ENCODE peak calls at places on chromosomes 7 and 10, in five cellular contexts. One of them, this sample, is unnamed. For H3K9me3, the result is how much of the 10 kb centered on the place peaks cover.

GRCh38 chr10:103451091-103451801 is 924 bp downstream of the CALHM2 start:
- DNase-seq in pancreas: no peak
- DNase-seq in ovary: peak
- DNase-seq in uterus: peak
- DNase-seq in hepatocyte: no peak
- DNase-seq in this sample: peak

GRCh38 chr7:32586291-32587221 is 91.3 kb downstream of the AVL9 start:
- DNase-seq in hepatocyte: no peak
- DNase-seq in ovary: no peak
- DNase-seq in pancreas: no peak
- DNase-seq in uterus: peak
- DNase-seq in this sample: no peak

GRCh38 chr10:23079700-23080099 is 15.7 kb upstream of the MSRB2 start:
- DNase-seq in ovary: no peak
- DNase-seq in uterus: no peak
- DNase-seq in hepatocyte: no peak
- DNase-seq in pancreas: no peak
- DNase-seq in this sample: no peak

GRCh38 chr7:91182819-91183405 is 81.3 kb upstream of the FZD1 start:
- DNase-seq in hepatocyte: no peak
- DNase-seq in ovary: no peak
- DNase-seq in uterus: no peak
- DNase-seq in pancreas: no peak
- DNase-seq in this sample: no peak

GRCh38 chr10:97827778-97828291 is 21.8 kb upstream of the GOLGA7B start:
- DNase-seq in pancreas: no peak
- DNase-seq in hepatocyte: no peak
- DNase-seq in uterus: no peak
- DNase-seq in ovary: no peak
- DNase-seq in this sample: no peak

GRCh38 chr7:77759294-77759889 is 38.8 kb downstream of the TMEM60 start:
- DNase-seq in hepatocyte: peak
- DNase-seq in ovary: peak
- DNase-seq in pancreas: no peak
- DNase-seq in uterus: peak
- DNase-seq in this sample: peak

GRCh38 chr10:124229516-124230051 is 136.2 kb upstream of the CHST15 start:
- DNase-seq in hepatocyte: no peak
- DNase-seq in pancreas: no peak
- DNase-seq in uterus: no peak
- DNase-seq in ovary: no peak
- DNase-seq in this sample: no peak

GRCh38 chr10:121240011-121240410 is 358.2 kb downstream of the FGFR2 start:
- DNase-seq in hepatocyte: peak
- DNase-seq in pancreas: no peak
- DNase-seq in uterus: no peak
- DNase-seq in ovary: no peak
- DNase-seq in this sample: peak

GRCh38 chr10:52322323-52322722 is 8.2 kb downstream of the DKK1 start:
- DNase-seq in uterus: no peak
- DNase-seq in pancreas: no peak
- DNase-seq in hepatocyte: no peak
- DNase-seq in ovary: no peak
- DNase-seq in this sample: no peak

GRCh38 chr7:96089511-96089910 is 232.4 kb downstream of the SLC25A13 start:
- DNase-seq in uterus: no peak
- DNase-seq in pancreas: no peak
- DNase-seq in ovary: no peak
- DNase-seq in hepatocyte: no peak
- DNase-seq in this sample: no peak

GRCh38 chr10:75234683-75235374 is 928 bp downstream of the COMTD1 start:
- DNase-seq in hepatocyte: peak
- DNase-seq in uterus: no peak
- DNase-seq in ovary: no peak
- DNase-seq in pancreas: peak
- DNase-seq in this sample: no peak

GRCh38 chr7:50466815-50467569 is 16.8 kb upstream of the FIGNL1 start:
- DNase-seq in uterus: no peak
- DNase-seq in ovary: no peak
- DNase-seq in hepatocyte: no peak
- DNase-seq in pancreas: no peak
- DNase-seq in this sample: no peak

GRCh38 chr7:29610031-29610490 is 46.4 kb downstream of the PRR15 start:
- DNase-seq in uterus: no peak
- DNase-seq in hepatocyte: no peak
- DNase-seq in pancreas: no peak
- DNase-seq in ovary: no peak
- DNase-seq in this sample: no peak

GRCh38 chr10:115005771-115006170 is 67.8 kb downstream of the TRUB1 start:
- DNase-seq in ovary: no peak
- DNase-seq in uterus: no peak
- DNase-seq in pancreas: no peak
- DNase-seq in hepatocyte: no peak
- DNase-seq in this sample: no peak

GRCh38 chr10:93435621-93436385 is 46.3 kb downstream of the MYOF start:
- DNase-seq in uterus: no peak
- DNase-seq in ovary: no peak
- DNase-seq in pancreas: no peak
- DNase-seq in hepatocyte: peak
- DNase-seq in this sample: no peak

GRCh38 chr7:45456105-45456504 is 118.1 kb upstream of the ADCY1 start:
- DNase-seq in uterus: no peak
- DNase-seq in hepatocyte: no peak
- DNase-seq in ovary: no peak
- DNase-seq in pancreas: no peak
- DNase-seq in this sample: no peak

GRCh38 chr10:89414879-89415821 is 782 bp downstream of the IFIT5 start:
- DNase-seq in ovary: peak
- DNase-seq in hepatocyte: peak
- DNase-seq in uterus: peak
- DNase-seq in pancreas: peak
- DNase-seq in this sample: peak

GRCh38 chr10:111593578-111593977 is 516.7 kb downstream of the ADRA2A start:
- DNase-seq in ovary: no peak
- DNase-seq in uterus: no peak
- DNase-seq in hepatocyte: no peak
- DNase-seq in pancreas: no peak
- DNase-seq in this sample: no peak

GRCh38 chr7:55056577-55057480 is 38.0 kb downstream of the EGFR start:
- DNase-seq in ovary: no peak
- DNase-seq in pancreas: no peak
- DNase-seq in uterus: no peak
- DNase-seq in hepatocyte: no peak
- DNase-seq in this sample: no peak

GRCh38 chr10:69075431-69075830 is 12.5 kb upstream of the SRGN start:
- DNase-seq in hepatocyte: no peak
- DNase-seq in uterus: no peak
- DNase-seq in pancreas: no peak
- DNase-seq in ovary: no peak
- DNase-seq in this sample: no peak

GRCh38 chr7:114944742-114945625 is 23.1 kb downstream of the MDFIC start:
- DNase-seq in pancreas: no peak
- DNase-seq in ovary: peak
- DNase-seq in hepatocyte: peak
- DNase-seq in uterus: peak
- DNase-seq in this sample: peak

GRCh38 chr10:64086083-64086772 is 565.0 kb downstream of the REEP3 start:
- DNase-seq in pancreas: no peak
- DNase-seq in ovary: no peak
- DNase-seq in hepatocyte: no peak
- DNase-seq in uterus: no peak
- DNase-seq in this sample: no peak

GRCh38 chr10:28796606-28797512 is 119.5 kb downstream of the BAMBI start:
- DNase-seq in pancreas: no peak
- DNase-seq in hepatocyte: peak
- DNase-seq in ovary: peak
- DNase-seq in uterus: peak
- DNase-seq in this sample: no peak

GRCh38 chr10:23702977-23703414 is 264.1 kb downstream of the OTUD1 start:
- DNase-seq in hepatocyte: peak
- DNase-seq in pancreas: peak
- DNase-seq in ovary: peak
- DNase-seq in uterus: peak
- DNase-seq in this sample: peak

GRCh38 chr10:123428302-123428701 is 237.9 kb upstream of the GPR26 start:
- DNase-seq in uterus: no peak
- DNase-seq in hepatocyte: peak
- DNase-seq in pancreas: no peak
- DNase-seq in ovary: no peak
- DNase-seq in this sample: no peak

GRCh38 chr10:61701055-61701705 is 38.5 kb downstream of the CABCOCO1 start:
- DNase-seq in pancreas: no peak
- DNase-seq in uterus: no peak
- DNase-seq in hepatocyte: no peak
- DNase-seq in ovary: no peak
- DNase-seq in this sample: no peak

GRCh38 chr10:131660427-131660826 is 240.4 kb upstream of the PPP2R2D start:
- DNase-seq in pancreas: no peak
- DNase-seq in uterus: no peak
- DNase-seq in ovary: no peak
- DNase-seq in hepatocyte: no peak
- DNase-seq in this sample: no peak

GRCh38 chr7:88321694-88322093 is 15.0 kb upstream of the STEAP4 start:
- DNase-seq in pancreas: no peak
- DNase-seq in uterus: no peak
- DNase-seq in hepatocyte: no peak
- DNase-seq in ovary: no peak
- DNase-seq in this sample: no peak

GRCh38 chr7:133186060-133186459 is 66.8 kb upstream of the EXOC4 start:
- DNase-seq in pancreas: no peak
- DNase-seq in ovary: no peak
- DNase-seq in hepatocyte: no peak
- DNase-seq in uterus: no peak
- DNase-seq in this sample: no peak

GRCh38 chr7:32347244-32347828 is 142.8 kb downstream of the LSM5 start:
- DNase-seq in uterus: no peak
- DNase-seq in hepatocyte: peak
- DNase-seq in pancreas: no peak
- DNase-seq in ovary: no peak
- DNase-seq in this sample: peak

GRCh38 chr7:132750530-132751281 is 174.4 kb upstream of the PLXNA4 start:
- DNase-seq in hepatocyte: peak
- DNase-seq in ovary: no peak
- DNase-seq in pancreas: no peak
- DNase-seq in uterus: no peak
- DNase-seq in this sample: no peak

GRCh38 chr7:69540275-69540674 is 58.0 kb upstream of the AUTS2 start:
- DNase-seq in uterus: no peak
- DNase-seq in pancreas: no peak
- DNase-seq in hepatocyte: no peak
- DNase-seq in ovary: no peak
- DNase-seq in this sample: no peak
- H3K9me3 ChIP-seq in uterus: under half
- H3K9me3 ChIP-seq in pancreas: under half
- H3K9me3 ChIP-seq in hepatocyte: under half
- H3K9me3 ChIP-seq in ovary: under half
- H3K9me3 ChIP-seq in this sample: under half

GRCh38 chr10:106481598-106481997 is 682.9 kb downstream of the SORCS1 start:
- DNase-seq in uterus: no peak
- DNase-seq in hepatocyte: no peak
- DNase-seq in pancreas: no peak
- DNase-seq in ovary: no peak
- DNase-seq in this sample: no peak
- H3K9me3 ChIP-seq in uterus: under half
- H3K9me3 ChIP-seq in hepatocyte: under half
- H3K9me3 ChIP-seq in pancreas: under half
- H3K9me3 ChIP-seq in ovary: under half
- H3K9me3 ChIP-seq in this sample: under half

GRCh38 chr10:1230138-1230537 is 174.0 kb downstream of the WDR37 start:
- DNase-seq in hepatocyte: no peak
- DNase-seq in uterus: no peak
- DNase-seq in ovary: no peak
- DNase-seq in pancreas: no peak
- DNase-seq in this sample: no peak

GRCh38 chr10:1229574-1229973 is 173.4 kb downstream of the WDR37 start:
- DNase-seq in pancreas: no peak
- DNase-seq in uterus: no peak
- DNase-seq in hepatocyte: no peak
- DNase-seq in ovary: no peak
- DNase-seq in this sample: no peak

GRCh38 chr10:1228463-1228975 is 172.3 kb downstream of the WDR37 start:
- DNase-seq in uterus: no peak
- DNase-seq in hepatocyte: no peak
- DNase-seq in ovary: no peak
- DNase-seq in pancreas: peak
- DNase-seq in this sample: no peak

GRCh38 chr10:1227505-1228402 is 171.6 kb downstream of the WDR37 start:
- DNase-seq in uterus: no peak
- DNase-seq in ovary: no peak
- DNase-seq in pancreas: no peak
- DNase-seq in hepatocyte: no peak
- DNase-seq in this sample: no peak

DNA sequence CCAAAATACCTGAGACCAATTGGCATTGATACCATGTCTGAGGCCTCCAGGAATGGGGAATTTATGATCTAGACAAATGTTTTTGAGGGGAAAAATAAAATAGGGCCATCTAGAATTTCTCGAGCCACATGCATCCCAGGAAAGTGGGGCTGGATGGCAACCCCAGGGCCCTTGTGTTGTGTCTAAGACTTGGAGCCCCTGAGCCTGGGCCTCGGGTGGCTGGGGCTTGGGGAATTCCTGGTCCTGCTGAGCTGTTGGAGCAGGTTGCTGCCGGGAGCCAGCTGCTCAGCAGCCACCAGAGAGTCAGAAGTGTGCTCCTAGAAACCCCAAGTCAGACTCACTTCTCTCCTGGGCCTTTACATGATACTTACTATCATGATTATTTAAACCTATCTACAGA is 172.9 kb downstream of the WDR37 start:
- DNase-seq in uterus: no peak
- DNase-seq in pancreas: no peak
- DNase-seq in hepatocyte: no peak
- DNase-seq in ovary: no peak
- DNase-seq in this sample: no peak
- H3K9me3 ChIP-seq in uterus: under half
- H3K9me3 ChIP-seq in pancreas: under half
- H3K9me3 ChIP-seq in hepatocyte: under half
- H3K9me3 ChIP-seq in ovary: under half
- H3K9me3 ChIP-seq in this sample: under half

GRCh38 chr10:42519761-42520460 is 118.5 kb downstream of the ZNF33B start:
- DNase-seq in hepatocyte: no peak
- DNase-seq in pancreas: no peak
- DNase-seq in uterus: no peak
- DNase-seq in ovary: no peak
- DNase-seq in this sample: no peak

GRCh38 chr10:42519079-42519478 is 119.3 kb downstream of the ZNF33B start:
- DNase-seq in uterus: no peak
- DNase-seq in ovary: no peak
- DNase-seq in hepatocyte: no peak
- DNase-seq in pancreas: no peak
- DNase-seq in this sample: no peak

DNA sequence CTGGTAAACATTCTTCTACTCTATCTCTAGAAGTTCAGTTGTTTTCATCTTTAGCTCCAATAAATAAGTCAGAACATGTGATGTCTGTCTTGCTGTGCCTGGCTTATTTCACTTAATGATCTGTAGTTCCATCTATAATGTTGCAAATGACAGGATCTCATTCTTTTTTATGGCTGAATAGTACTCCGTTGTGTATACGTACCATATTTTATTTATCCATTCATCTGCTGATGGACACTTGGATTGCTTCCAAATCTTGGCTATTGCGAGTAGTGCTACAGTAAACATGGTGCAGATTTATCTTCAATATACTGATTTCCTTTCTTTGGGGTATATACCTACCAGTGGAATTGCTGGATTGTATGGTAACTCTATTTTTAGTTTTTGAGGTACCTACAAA is 124.4 kb downstream of the ZNF33B start:
- DNase-seq in ovary: no peak
- DNase-seq in hepatocyte: no peak
- DNase-seq in uterus: no peak
- DNase-seq in pancreas: no peak
- DNase-seq in this sample: no peak
- H3K9me3 ChIP-seq in ovary: under half
- H3K9me3 ChIP-seq in hepatocyte: under half
- H3K9me3 ChIP-seq in uterus: under half
- H3K9me3 ChIP-seq in pancreas: under half
- H3K9me3 ChIP-seq in this sample: under half

This sample was measured in colonic mucosa.